ENCODE peak calls at places on chromosome 14, in four cellular contexts. I is Peyer's patch, D is H9, F is gastrocnemius medialis. G is an unnamed sample. For H3K4me1, the result is how much of the 10 kb centered on the place peaks cover.

GRCh38 chr14:54025661-54026060 is 69.0 kb upstream of the BMP4 start:
- DNase-seq in I (no peak), D (no peak), F (no peak), G (no peak)

GRCh38 chr14:66476964-66477363 is 9.2 kb upstream of the CCDC196 start:
- DNase-seq in I (no peak), D (no peak), F (no peak), G (no peak)

GRCh38 chr14:87960013-87960787 is 32.8 kb downstream of the GALC start:
- DNase-seq in I (no peak), D (no peak), F (peak), G (no peak)

GRCh38 chr14:89136587-89136986 is 280.4 kb downstream of the FOXN3 start:
- DNase-seq in I (no peak), D (no peak), F (no peak), G (no peak)

GRCh38 chr14:35355981-35356839 is 48.3 kb downstream of the NFKBIA start:
- DNase-seq in I (no peak), D (no peak), F (no peak), G (no peak)

GRCh38 chr14:60753264-60754126 is 18.9 kb downstream of the MNAT1 start:
- DNase-seq in I (peak), D (no peak), F (no peak), G (no peak)

GRCh38 chr14:75977544-75977943 is 4.3 kb downstream of the TGFB3 start:
- DNase-seq in I (no peak), D (no peak), F (no peak), G (no peak)

GRCh38 chr14:53979141-53979673 is 22.6 kb upstream of the BMP4 start:
- DNase-seq in I (no peak), D (peak), F (no peak), G (no peak)

GRCh38 chr14:90782892-90783291 is 33.3 kb downstream of the TTC7B start:
- DNase-seq in I (no peak), D (peak), F (no peak), G (no peak)

GRCh38 chr14:65072256-65072655 is 30.1 kb downstream of the MAX start:
- DNase-seq in I (no peak), D (no peak), F (no peak), G (no peak)

GRCh38 chr14:21019377-21019776 is 5.5 kb downstream of the NDRG2 start:
- DNase-seq in I (no peak), D (no peak), F (no peak), G (no peak)

GRCh38 chr14:53609009-53609408 is 347.6 kb downstream of the BMP4 start:
- DNase-seq in I (no peak), D (no peak), F (no peak), G (no peak)

GRCh38 chr14:55366271-55366670 is 45.4 kb downstream of the ATG14 start:
- DNase-seq in I (no peak), D (no peak), F (no peak), G (no peak)

GRCh38 chr14:88750945-88751344 is 41.8 kb downstream of the EML5 start:
- DNase-seq in I (no peak), D (no peak), F (no peak), G (no peak)

GRCh38 chr14:68143341-68143807 is 323.8 kb downstream of the RAD51B start:
- DNase-seq in I (no peak), D (no peak), F (peak), G (peak)

GRCh38 chr14:24986206-24986893 is 63.6 kb downstream of the STXBP6 start:
- DNase-seq in I (no peak), D (no peak), F (peak), G (no peak)

GRCh38 chr14:105492966-105493871 is 2.2 kb downstream of the TEDC1 start:
- DNase-seq in I (no peak), D (peak), F (peak), G (peak)

GRCh38 chr14:54312166-54312801 is 84.5 kb upstream of the CDKN3 start:
- DNase-seq in I (no peak), D (peak), F (no peak), G (no peak)

GRCh38 chr14:25406818-25407217 is 356.9 kb upstream of the STXBP6 start:
- DNase-seq in I (no peak), D (peak), F (no peak), G (no peak)

GRCh38 chr14:34460841-34461240 is 1.2 kb downstream of the SPTSSA start:
- DNase-seq in I (no peak), D (no peak), F (no peak), G (no peak)

GRCh38 chr14:59454131-59454530 is 11.0 kb downstream of the GPR135 start:
- DNase-seq in I (no peak), D (no peak), F (no peak), G (peak)

GRCh38 chr14:23174266-23174665 is 9.2 kb downstream of the SLC7A8 start:
- DNase-seq in I (no peak), D (no peak), F (no peak), G (no peak)

GRCh38 chr14:63727231-63727735 is 582 bp downstream of the SGPP1 start:
- DNase-seq in I (peak), D (peak), F (peak), G (peak)

GRCh38 chr14:94398536-94398935 is 10.1 kb upstream of the SERPINA1 start:
- DNase-seq in I (no peak), D (no peak), F (no peak), G (no peak)

GRCh38 chr14:29763342-29763858 is 164.2 kb downstream of the PRKD1 start:
- DNase-seq in I (no peak), D (no peak), F (no peak), G (no peak)

GRCh38 chr14:59346796-59347510 is 118.2 kb downstream of the GPR135 start:
- DNase-seq in I (no peak), D (no peak), F (no peak), G (no peak)

GRCh38 chr14:21084988-21085853 is 13.2 kb downstream of the ZNF219 start:
- DNase-seq in I (no peak), D (no peak), F (peak), G (no peak)

GRCh38 chr14:55705651-55706340 is 125.8 kb downstream of the KTN1 start:
- DNase-seq in I (no peak), D (no peak), F (no peak), G (no peak)

GRCh38 chr14:36325853-36326252 is 5.4 kb upstream of the MBIP start:
- DNase-seq in I (no peak), D (no peak), F (no peak), G (no peak)

GRCh38 chr14:94670692-94671285 is 58.6 kb downstream of the SERPINA3 start:
- DNase-seq in I (no peak), D (no peak), F (no peak), G (no peak)

GRCh38 chr14:88045705-88046104 is 40.8 kb downstream of the GPR65 start:
- DNase-seq in I (no peak), D (no peak), F (peak), G (peak)

GRCh38 chr14:65958664-65959562 is 527.3 kb upstream of the CCDC196 start:
- DNase-seq in I (no peak), D (no peak), F (no peak), G (no peak)

GRCh38 chr14:106218189-106218588 is 691.8 kb downstream of the TMEM121 start:
- DNase-seq in I (no peak), D (no peak), F (no peak), G (no peak)

GRCh38 chr14:50821471-50822464 is 9.2 kb downstream of the NIN start:
- DNase-seq in I (peak), D (no peak), F (no peak), G (no peak)

GRCh38 chr14:70832536-70833305 is 23.4 kb upstream of the MAP3K9 start:
- DNase-seq in I (no peak), D (no peak), F (no peak), G (no peak)

GRCh38 chr14:98122527-98122926 is 1149.5 kb downstream of the BCL11B start:
- DNase-seq in I (no peak), D (no peak), F (no peak), G (no peak)

GRCh38 chr14:79044894-79045624 is 874.9 kb downstream of the NRXN3 start:
- DNase-seq in I (no peak), D (peak), F (no peak), G (no peak)

GRCh38 chr14:50003213-50004021 is 110.5 kb downstream of the ARF6 start:
- DNase-seq in I (peak), D (peak), F (peak), G (peak)

GRCh38 chr14:100060766-100061165 is 4.5 kb upstream of the EVL start:
- DNase-seq in I (no peak), D (no peak), F (no peak), G (no peak)
- H3K4me1 ChIP-seq in I (under half), D (under half), F (under half), G (under half)

GRCh38 chr14:101083564-101084435 is 180.3 kb upstream of the RTL1 start:
- DNase-seq in I (no peak), D (peak), F (no peak), G (peak)
- TF ChIP-seq CTCF in I (no peak), D (peak), F (no peak), G (no peak)

GRCh38 chr14:31357279-31357678 is 63.1 kb downstream of the HEATR5A start:
- DNase-seq in I (no peak), D (no peak), F (no peak), G (no peak)

GRCh38 chr14:31363331-31364073 is 56.8 kb downstream of the HEATR5A start:
- DNase-seq in I (no peak), D (no peak), F (no peak), G (no peak)

GRCh38 chr14:31362746-31363145 is 57.6 kb downstream of the HEATR5A start:
- DNase-seq in I (no peak), D (no peak), F (no peak), G (no peak)

GRCh38 chr14:31360919-31361662 is 59.3 kb downstream of the HEATR5A start:
- DNase-seq in I (no peak), D (no peak), F (no peak), G (no peak)
- H3K4me1 ChIP-seq in I (under half), D (under half), F (under half), G (under half)

GRCh38 chr14:73342670-73343069 is 105.4 kb downstream of the PAPLN start:
- DNase-seq in I (no peak), D (no peak), F (no peak), G (no peak)
- TF ChIP-seq CTCF in I (no peak), D (no peak), F (no peak), G (no peak)

DNA sequence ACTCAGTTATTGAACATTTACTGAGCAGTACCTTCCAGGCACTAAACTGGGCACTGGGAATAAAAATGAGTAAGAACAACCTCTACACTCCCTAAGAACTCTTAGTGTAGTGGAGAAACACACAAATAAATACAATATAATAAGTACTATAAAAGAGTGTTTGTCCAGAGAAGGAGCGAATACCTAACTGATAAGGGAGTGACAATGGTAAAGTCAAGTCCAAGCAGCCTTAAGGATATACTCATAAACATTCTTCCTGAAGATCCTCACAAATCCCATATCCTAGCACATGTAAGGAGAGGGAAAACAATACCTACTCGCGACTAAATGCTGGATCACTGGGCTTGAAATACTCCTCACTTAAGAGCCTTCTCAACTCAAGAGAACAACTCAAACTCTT is 32.8 kb downstream of the SPTLC2 start:
- DNase-seq in I (no peak), D (no peak), F (no peak), G (no peak)
- H3K4me1 ChIP-seq in I (under half), D (under half), F (under half), G (under half)

GRCh38 chr14:104334812-104335161 is 196.4 kb downstream of the KIF26A start:
- DNase-seq in I (no peak), D (no peak), F (no peak), G (no peak)

GRCh38 chr14:104329793-104330192 is 191.4 kb downstream of the KIF26A start:
- DNase-seq in I (no peak), D (no peak), F (no peak), G (no peak)

GRCh38 chr14:104333903-104334811 is 195.8 kb downstream of the KIF26A start:
- DNase-seq in I (peak), D (no peak), F (no peak), G (no peak)

GRCh38 chr14:104332634-104333270 is 194.4 kb downstream of the KIF26A start:
- DNase-seq in I (peak), D (no peak), F (no peak), G (peak)

DNA sequence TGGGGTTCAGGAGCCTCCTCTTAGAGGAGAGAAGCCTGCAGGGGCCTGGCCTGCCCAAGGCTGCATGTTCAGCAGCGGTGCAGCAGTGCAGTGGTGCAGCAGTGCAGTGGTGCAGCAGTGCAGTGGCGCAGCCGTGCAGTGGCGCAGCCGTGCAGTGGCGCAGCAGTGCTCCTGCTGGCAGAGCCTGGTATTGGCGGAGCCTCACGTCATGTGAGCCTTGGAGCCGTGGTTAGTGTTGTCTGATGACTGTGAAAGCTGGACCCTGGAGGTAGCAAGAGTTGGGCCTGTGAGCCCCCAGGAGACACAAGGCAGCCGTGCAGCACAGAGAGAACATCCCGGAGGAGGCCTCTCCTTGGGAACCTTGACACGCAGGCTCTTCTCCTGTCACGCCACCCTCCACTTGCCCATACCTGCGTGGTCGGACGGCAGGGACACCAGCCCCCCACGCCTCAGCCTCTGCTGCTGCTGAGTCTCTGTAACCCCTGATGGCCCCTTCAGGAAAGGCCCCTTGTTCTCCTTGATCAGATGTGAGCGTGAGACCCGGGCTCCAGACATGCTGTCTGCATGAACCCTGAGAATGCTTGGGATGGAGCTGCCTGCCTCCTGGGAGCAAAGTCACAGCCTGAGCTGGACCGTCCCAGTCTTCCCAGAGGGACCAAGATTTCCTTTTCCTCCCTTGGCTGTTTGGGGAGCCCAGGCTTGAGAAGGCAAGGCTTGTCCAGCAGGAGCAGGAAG is 193.7 kb downstream of the KIF26A start:
- DNase-seq in I (peak), D (no peak), F (no peak), G (no peak)
- TF ChIP-seq CTCF in I (no peak), D (peak), F (no peak), G (no peak)

DNA sequence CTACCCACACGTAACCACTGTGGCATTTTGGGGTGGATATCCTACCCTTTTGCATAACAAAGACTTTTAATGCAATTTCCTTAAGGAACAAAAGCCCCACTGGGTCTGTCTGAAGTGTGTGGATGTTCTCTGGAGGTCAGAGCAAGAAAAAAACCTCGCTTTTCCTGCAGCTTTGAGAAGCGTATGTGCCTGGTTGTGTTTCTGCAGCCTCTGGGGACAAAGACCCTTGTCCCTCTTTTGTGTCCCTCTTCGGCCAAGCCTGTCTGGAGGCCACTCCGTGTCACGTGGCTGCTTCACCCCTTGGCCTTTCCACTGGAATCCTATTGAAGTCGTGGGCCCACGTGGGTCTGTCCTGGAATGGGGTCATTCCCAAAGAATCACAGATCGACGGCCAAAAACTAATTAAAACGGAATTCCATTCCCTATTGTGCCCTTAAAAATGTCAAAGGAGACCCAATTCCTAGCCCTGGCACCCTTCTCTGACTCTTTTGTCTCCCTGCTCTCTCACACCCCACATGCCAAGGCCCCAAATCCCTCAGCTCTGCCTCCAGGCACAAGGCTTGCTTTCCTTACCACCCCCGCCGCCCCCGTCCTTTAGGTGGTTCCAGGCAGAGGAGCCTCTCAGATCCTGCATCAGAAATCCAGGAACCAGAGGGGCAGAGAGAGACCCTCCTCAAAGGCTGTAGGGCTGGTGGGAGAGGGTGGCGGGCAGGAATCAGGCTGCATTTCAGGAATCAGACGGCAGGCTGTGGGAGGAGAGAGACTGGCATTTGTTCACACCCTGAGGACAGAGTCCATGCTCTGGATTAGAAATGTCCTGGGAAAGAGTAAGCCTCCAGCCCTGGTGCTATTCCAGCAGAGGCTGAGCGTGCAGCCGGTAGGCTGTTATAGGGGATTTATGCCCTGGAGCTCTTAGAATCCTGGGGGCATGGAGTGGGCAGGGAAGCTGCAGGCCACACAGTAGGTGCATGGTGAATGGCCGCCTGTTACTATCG is 12.6 kb upstream of the CYP46A1 start:
- DNase-seq in I (no peak), D (no peak), F (no peak), G (no peak)
- H3K4me1 ChIP-seq in I (under half), D (under half), F (under half), G (under half)

GRCh38 chr14:46663382-46663781 is 11.8 kb upstream of the RPL10L start:
- DNase-seq in I (no peak), D (no peak), F (no peak), G (no peak)

GRCh38 chr14:46661728-46662127 is 10.1 kb upstream of the RPL10L start:
- DNase-seq in I (no peak), D (peak), F (no peak), G (no peak)
- TF ChIP-seq CTCF in I (no peak), D (peak), F (no peak), G (no peak)